ENCODE peak calls at places on chromosomes 5 and 9, in six cellular contexts. W is amniotic stem cell, A is ureter, G is AG10803, X is OCI-LY7, L is T-cell. S is an unnamed sample.

GRCh38 chr9:111559000-111559610 is 34.1 kb downstream of the ZNF483 start:
- DNase-seq in W (no peak), A (no peak), G (peak; percentile 73), X (no peak), L (no peak), S (no peak)

GRCh38 chr5:136458481-136458880 is 93.1 kb upstream of the TRPC7 start:
- DNase-seq in W (no peak), A (no peak), G (no peak), X (no peak), L (no peak), S (no peak)

GRCh38 chr5:45038366-45038987 is 229.7 kb downstream of the MRPS30 start:
- DNase-seq in W (no peak), A (no peak), G (peak; percentile 29), X (peak; percentile 19), L (no peak), S (no peak)

GRCh38 chr5:91098581-91098980 is 284.5 kb downstream of the ARRDC3 start:
- DNase-seq in W (no peak), A (no peak), G (peak; percentile 46), X (no peak), L (no peak), S (no peak)

GRCh38 chr5:37694867-37695266 is 145.0 kb downstream of the GDNF start:
- DNase-seq in W (no peak), A (no peak), G (no peak), X (no peak), L (no peak), S (no peak)

GRCh38 chr5:72486371-72486770 is 20.8 kb downstream of the ZNF366 start:
- DNase-seq in W (no peak), A (no peak), G (peak; percentile 94), X (no peak), L (no peak), S (no peak)

GRCh38 chr5:72633041-72633445 is 125.8 kb upstream of the ZNF366 start:
- DNase-seq in W (no peak), A (no peak), G (peak; percentile 75), X (no peak), L (no peak), S (no peak)

GRCh38 chr9:123434619-123435240 is 78.7 kb downstream of the CRB2 start:
- DNase-seq in W (no peak), A (no peak), G (no peak), X (no peak), L (no peak), S (no peak)

GRCh38 chr9:76153902-76154629 is 240.2 kb downstream of the RFK start:
- DNase-seq in W (no peak), A (no peak), G (no peak), X (no peak), L (no peak), S (no peak)

GRCh38 chr5:169071-169727 is 22.1 kb upstream of the LRRC14B start:
- DNase-seq in W (peak; percentile 79), A (no peak), G (peak; percentile 49), X (no peak), L (no peak), S (peak; percentile 16)

GRCh38 chr9:38359689-38360385 is 32.7 kb upstream of the ALDH1B1 start:
- DNase-seq in W (no peak), A (no peak), G (peak; percentile 63), X (no peak), L (no peak), S (no peak)

GRCh38 chr9:99078731-99079130 is 26.2 kb upstream of the TGFBR1 start:
- DNase-seq in W (no peak), A (no peak), G (no peak), X (no peak), L (no peak), S (no peak)

GRCh38 chr5:116231288-116231687 is 146.5 kb downstream of the COMMD10 start:
- DNase-seq in W (no peak), A (no peak), G (no peak), X (no peak), L (no peak), S (no peak)

GRCh38 chr9:21465859-21466518 is 16.1 kb downstream of the IFNE start:
- DNase-seq in W (peak; percentile 43), A (no peak), G (peak; percentile 71), X (peak; percentile 41), L (no peak), S (no peak)

GRCh38 chr9:18256574-18256973 is 217.4 kb upstream of the ADAMTSL1 start:
- DNase-seq in W (no peak), A (no peak), G (peak; percentile 71), X (no peak), L (no peak), S (no peak)

GRCh38 chr5:111643499-111643898 is 113.5 kb downstream of the NREP start:
- DNase-seq in W (no peak), A (no peak), G (no peak), X (no peak), L (no peak), S (no peak)

GRCh38 chr5:13987843-13988464 is 43.5 kb upstream of the DNAH5 start:
- DNase-seq in W (peak; percentile 49), A (peak; percentile 69), G (peak; percentile 64), X (peak; percentile 44), L (no peak), S (no peak)

GRCh38 chr9:16726718-16727451 is 143.6 kb downstream of the BNC2 start:
- DNase-seq in W (peak; percentile 51), A (peak; percentile 76), G (peak; percentile 84), X (no peak), L (no peak), S (no peak)

GRCh38 chr5:95141141-95141540 is 143.8 kb downstream of the MCTP1 start:
- DNase-seq in W (no peak), A (no peak), G (no peak), X (no peak), L (no peak), S (no peak)

GRCh38 chr5:117249086-117249815 is 674.6 kb upstream of the SEMA6A start:
- DNase-seq in W (no peak), A (no peak), G (no peak), X (no peak), L (no peak), S (no peak)

GRCh38 chr9:79708541-79708940 is 136.8 kb downstream of the TLE4 start:
- DNase-seq in W (no peak), A (no peak), G (no peak), X (no peak), L (no peak), S (no peak)

GRCh38 chr9:684950-685340 is 156.6 kb upstream of the DMRT1 start:
- DNase-seq in W (peak; percentile 86), A (no peak), G (peak; percentile 69), X (no peak), L (no peak), S (no peak)

GRCh38 chr5:135697251-135697958 is 118.6 kb upstream of the CXCL14 start:
- DNase-seq in W (no peak), A (no peak), G (no peak), X (no peak), L (no peak), S (no peak)

GRCh38 chr9:24900179-24900578 is 354.5 kb upstream of the IZUMO3 start:
- DNase-seq in W (no peak), A (no peak), G (no peak), X (no peak), L (no peak), S (no peak)

GRCh38 chr5:45385321-45386058 is 310.7 kb downstream of the HCN1 start:
- DNase-seq in W (no peak), A (no peak), G (peak; percentile 77), X (no peak), L (no peak), S (no peak)

GRCh38 chr5:154863291-154864080 is 5.1 kb downstream of the CNOT8 start:
- DNase-seq in W (no peak), A (no peak), G (peak; percentile 72), X (no peak), L (no peak), S (no peak)

GRCh38 chr9:95626885-95627558 is 110.3 kb upstream of the PTCH1 start:
- DNase-seq in W (no peak), A (peak; percentile 70), G (no peak), X (no peak), L (peak; percentile 12), S (no peak)

GRCh38 chr5:71825992-71826391 is 106.9 kb downstream of the CARTPT start:
- DNase-seq in W (no peak), A (no peak), G (no peak), X (no peak), L (no peak), S (no peak)

GRCh38 chr9:136327313-136327971 is at the start of gene GPSM1:
- DNase-seq in W (no peak), A (no peak), G (peak; percentile 57), X (no peak), L (peak; percentile 38), S (no peak)

GRCh38 chr9:125890793-125891192 is 143.6 kb downstream of the PBX3 start:
- DNase-seq in W (no peak), A (no peak), G (no peak), X (no peak), L (no peak), S (no peak)

GRCh38 chr9:3224931-3225330 is 300.9 kb downstream of the RFX3 start:
- DNase-seq in W (no peak), A (no peak), G (no peak), X (no peak), L (no peak), S (no peak)

GRCh38 chr5:39604491-39604890 is 179.7 kb upstream of the DAB2 start:
- DNase-seq in W (no peak), A (no peak), G (no peak), X (no peak), L (no peak), S (no peak)

S was measured in activated CD4-positive, CD25-positive, alpha-beta regulatory T cell treated with anti-CD3 and anti-CD28 coated beads, Interleukin-2, amount 50 U/mL, for 72 hours.